ENCODE peak calls at places on chromosome 12, in five cellular contexts. C, A, D, Z and S are unnamed samples. For H3K4me1 and H3K36me3, the result is how much of the 10 kb centered on the place peaks cover.

GRCh38 chr12:77229640-77230442 is 164.5 kb upstream of the E2F7 start:
- DNase-seq in C (no peak), A (no peak), D (peak), Z (no peak), S (no peak)

GRCh38 chr12:94379479-94380113 is 80.1 kb downstream of the CEP83 start:
- DNase-seq in C (no peak), A (no peak), D (peak), Z (no peak), S (no peak)

GRCh38 chr12:132089407-132089910 is 54.7 kb downstream of the DDX51 start:
- DNase-seq in C (no peak), A (no peak), D (no peak), Z (no peak), S (no peak)

GRCh38 chr12:1870998-1871917 is 47.2 kb downstream of the CACNA2D4 start:
- DNase-seq in C (no peak), A (no peak), D (no peak), Z (no peak), S (peak)

GRCh38 chr12:51819851-51820720 is 28.4 kb downstream of the FIGNL2 start:
- DNase-seq in C (no peak), A (peak), D (peak), Z (peak), S (no peak)

GRCh38 chr12:30614031-30614430 is 81.6 kb downstream of the IPO8 start:
- DNase-seq in C (no peak), A (no peak), D (no peak), Z (no peak), S (no peak)

GRCh38 chr12:24411948-24412347 is 462.5 kb upstream of the SOX5 start:
- DNase-seq in C (no peak), A (no peak), D (no peak), Z (no peak), S (no peak)

GRCh38 chr12:31322651-31323248 is 3.2 kb downstream of the SINHCAF start:
- DNase-seq in C (no peak), A (no peak), D (peak), Z (no peak), S (no peak)

GRCh38 chr12:13749380-13749779 is 232.0 kb downstream of the GRIN2B start:
- DNase-seq in C (no peak), A (no peak), D (no peak), Z (no peak), S (no peak)

GRCh38 chr12:1807107-1807478 is 13.3 kb upstream of the LRTM2 start:
- DNase-seq in C (no peak), A (no peak), D (no peak), Z (no peak), S (no peak)

GRCh38 chr12:20963762-20964161 is 153.3 kb downstream of the SLCO1B3 start:
- DNase-seq in C (no peak), A (no peak), D (no peak), Z (no peak), S (no peak)

GRCh38 chr12:92244036-92244435 is 98.4 kb upstream of the BTG1 start:
- DNase-seq in C (no peak), A (no peak), D (no peak), Z (no peak), S (no peak)

GRCh38 chr12:153080-153746 is 60.7 kb downstream of the SLC6A12 start:
- DNase-seq in C (peak), A (peak), D (peak), Z (peak), S (no peak)

GRCh38 chr12:18428416-18428815 is 167.1 kb downstream of the PIK3C2G start:
- DNase-seq in C (no peak), A (no peak), D (peak), Z (no peak), S (no peak)

GRCh38 chr12:120209851-120210250 is 8.9 kb upstream of the RPLP0 start:
- DNase-seq in C (no peak), A (no peak), D (no peak), Z (no peak), S (no peak)

GRCh38 chr12:52699373-52699772 is 4.0 kb downstream of the KRT77 start:
- DNase-seq in C (no peak), A (no peak), D (no peak), Z (no peak), S (no peak)

GRCh38 chr12:123989168-123989567 is 16.2 kb downstream of the ZNF664 start:
- DNase-seq in C (no peak), A (no peak), D (no peak), Z (no peak), S (no peak)

GRCh38 chr12:123986374-123986920 is 13.4 kb downstream of the ZNF664 start:
- DNase-seq in C (no peak), A (no peak), D (no peak), Z (no peak), S (no peak)

GRCh38 chr12:123984903-123985302 is 11.9 kb downstream of the ZNF664 start:
- DNase-seq in C (no peak), A (no peak), D (no peak), Z (no peak), S (no peak)

GRCh38 chr12:123989753-123990152 is 16.7 kb downstream of the ZNF664 start:
- DNase-seq in C (no peak), A (no peak), D (no peak), Z (no peak), S (no peak)

DNA sequence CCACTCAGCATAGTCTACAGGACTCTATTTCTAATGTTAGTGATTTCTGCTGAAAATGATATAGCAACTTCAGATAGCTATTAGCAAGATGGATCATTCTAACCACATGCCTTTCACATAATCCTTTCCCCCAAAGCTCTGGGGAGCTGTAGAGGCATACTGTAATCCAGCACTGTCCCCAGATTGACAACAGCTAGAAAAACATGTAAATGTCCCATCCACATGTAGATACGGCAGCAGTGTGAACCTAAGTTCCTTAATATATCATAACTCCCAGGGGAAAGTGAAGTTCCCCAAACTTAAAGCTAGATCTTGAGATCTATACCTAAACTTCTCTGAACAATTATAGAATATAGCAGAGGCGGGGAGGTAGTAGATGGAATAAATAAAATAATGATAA is 14.0 kb downstream of the ZNF664 start:
- DNase-seq in C (no peak), A (no peak), D (no peak), Z (no peak), S (no peak)
- H3K4me1 ChIP-seq in C (under half), A (under half), D (under half), Z (under half), S (under half)

DNA sequence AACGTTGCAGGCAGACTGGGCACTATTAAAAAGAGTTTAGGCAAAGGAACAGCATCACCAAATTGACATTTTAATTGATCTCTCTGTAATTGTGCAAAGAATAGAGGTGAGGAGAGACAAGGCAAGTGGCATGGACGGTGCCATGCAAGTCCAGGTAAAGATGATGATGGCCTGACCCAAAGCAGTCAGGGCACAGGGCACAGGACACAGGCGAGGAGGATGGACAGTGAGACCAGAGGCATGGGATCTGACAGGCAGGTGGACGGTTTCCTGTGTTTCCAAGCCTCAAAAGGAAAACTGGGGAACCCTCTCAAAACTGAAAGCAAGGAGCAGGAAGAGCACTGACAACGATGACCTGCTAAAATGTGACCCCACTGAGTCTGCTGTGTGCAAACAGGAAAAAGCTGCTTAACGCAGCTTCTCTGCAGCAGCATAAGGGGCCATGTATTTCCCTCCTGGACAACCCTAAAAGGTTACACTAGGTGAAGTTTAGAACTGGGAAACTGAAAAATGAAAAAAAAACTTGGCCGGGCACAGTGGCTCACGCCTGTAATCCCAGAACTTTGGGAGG is 50.9 kb downstream of the CLIP1 start:
- DNase-seq in C (no peak), A (no peak), D (no peak), Z (no peak), S (no peak)
- H3K36me3 ChIP-seq in C (under half), A (half or more), D (under half), Z (half or more), S (under half)

DNA sequence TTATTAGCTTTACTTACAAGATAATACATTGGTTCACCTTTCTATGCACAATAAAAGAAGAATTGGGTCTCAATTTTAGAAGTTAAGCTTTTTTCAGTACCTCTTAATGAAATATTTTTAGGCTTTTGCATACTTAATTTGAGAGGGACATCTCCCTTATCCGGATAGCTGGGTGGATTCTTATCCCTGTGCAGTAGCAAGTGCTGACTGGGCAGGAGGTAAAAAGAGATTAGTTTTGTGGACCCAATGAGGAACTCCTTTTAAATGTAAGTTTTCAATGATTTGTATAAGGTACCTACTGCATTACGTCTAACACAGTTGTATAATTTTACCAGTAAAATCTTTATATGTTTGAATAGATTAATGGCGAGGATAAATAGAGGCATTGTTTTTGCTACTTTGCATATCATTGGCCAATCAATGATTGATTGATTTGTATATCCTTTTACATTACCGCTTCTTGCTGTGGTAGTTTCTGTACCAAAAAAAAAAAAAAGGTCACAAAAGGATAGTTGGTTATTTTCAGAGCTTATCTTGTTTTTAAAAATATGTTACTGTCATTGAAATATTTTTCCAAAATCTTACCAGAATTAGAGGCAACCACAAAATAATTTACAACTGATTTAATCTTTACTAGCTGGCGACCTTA is 2.2 kb downstream of the CPSF6 start:
- DNase-seq in C (no peak), A (no peak), D (peak), Z (no peak), S (no peak)
- H3K4me1 ChIP-seq in C (half or more), A (under half), D (under half), Z (under half), S (under half)

GRCh38 chr12:66345212-66345611 is 42.9 kb downstream of the HELB start:
- DNase-seq in C (no peak), A (no peak), D (no peak), Z (no peak), S (no peak)
- H3K36me3 ChIP-seq in C (half or more), A (half or more), D (under half), Z (under half), S (under half)

DNA sequence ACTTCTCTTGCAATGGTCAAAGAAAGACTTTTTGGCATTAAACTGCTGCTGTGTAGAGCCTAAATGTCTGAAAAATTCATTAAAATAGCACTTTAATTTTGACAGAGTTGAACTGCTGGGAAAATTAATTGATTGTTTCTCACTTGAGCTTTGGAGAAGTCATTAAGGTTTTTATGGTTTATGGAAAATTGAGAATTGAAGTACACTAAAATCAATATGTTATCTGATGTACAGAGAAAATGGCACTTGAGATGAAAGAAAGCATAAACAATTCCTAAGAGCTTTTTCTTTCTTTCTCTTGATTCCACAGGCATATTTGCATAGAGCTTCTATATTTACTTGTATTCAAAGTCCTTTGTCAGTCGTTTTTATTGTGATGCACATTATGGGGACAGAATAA is 188.5 kb upstream of the CAND1 start:
- DNase-seq in C (no peak), A (no peak), D (no peak), Z (no peak), S (no peak)
- H3K4me1 ChIP-seq in C (under half), A (under half), D (under half), Z (under half), S (under half)

GRCh38 chr12:19614601-19615442 is 175.5 kb downstream of the AEBP2 start:
- DNase-seq in C (no peak), A (no peak), D (no peak), Z (no peak), S (no peak)
- H3K36me3 ChIP-seq in C (under half), A (under half), D (under half), Z (under half), S (under half)

GRCh38 chr12:27506645-27507189 is 17.3 kb upstream of the PPFIBP1 start:
- DNase-seq in C (no peak), A (no peak), D (no peak), Z (no peak), S (no peak)
- H3K4me1 ChIP-seq in C (under half), A (under half), D (under half), Z (under half), S (under half)

DNA sequence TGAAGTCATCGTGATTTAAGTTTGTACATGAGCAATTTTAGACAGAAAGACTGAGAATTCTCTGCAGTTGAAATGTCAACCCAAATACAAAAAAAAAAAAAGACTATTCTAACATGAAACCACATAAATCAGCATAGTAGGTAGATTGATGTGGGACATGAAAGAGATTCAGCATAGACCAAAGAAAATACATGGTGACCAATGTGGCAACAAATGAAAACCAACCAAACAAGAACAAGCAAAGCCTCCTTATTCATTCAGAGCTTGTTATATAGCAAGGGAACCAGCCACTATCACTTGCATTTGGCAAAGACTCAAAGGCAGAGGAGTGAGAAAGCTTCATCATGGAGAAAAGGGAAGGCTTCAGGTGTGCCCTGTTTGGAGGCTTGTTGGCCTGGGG is 144.4 kb upstream of the TMPO start:
- DNase-seq in C (no peak), A (no peak), D (peak), Z (no peak), S (no peak)
- H3K36me3 ChIP-seq in C (under half), A (under half), D (under half), Z (under half), S (under half)

DNA sequence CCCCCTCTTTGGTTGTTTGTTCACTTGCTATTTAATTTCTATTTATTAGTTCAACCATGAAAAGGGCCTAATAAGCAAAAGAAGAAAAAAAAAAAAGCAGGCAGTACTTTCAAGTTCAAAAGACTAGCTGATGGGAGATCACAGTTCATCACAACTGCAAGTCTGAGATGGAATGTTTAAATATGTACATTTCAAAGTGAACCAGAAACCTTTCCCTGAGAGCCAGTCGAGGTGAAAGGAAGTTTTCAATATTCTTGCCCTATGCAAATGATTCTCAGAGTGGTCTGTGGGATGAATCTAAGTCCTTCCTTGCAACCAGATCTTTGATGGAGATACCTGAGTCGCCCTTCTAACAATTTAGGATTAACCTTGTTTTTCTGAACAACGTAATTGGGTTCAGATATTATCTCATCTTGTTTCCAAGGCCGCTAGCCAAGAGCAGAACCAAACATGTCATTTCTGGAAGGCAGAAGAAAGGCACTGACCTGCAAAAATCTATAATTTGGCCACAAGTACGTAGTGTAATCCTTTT is 171.3 kb upstream of the TMPO start:
- DNase-seq in C (no peak), A (no peak), D (no peak), Z (no peak), S (no peak)
- H3K4me1 ChIP-seq in C (under half), A (under half), D (under half), Z (under half), S (under half)

DNA sequence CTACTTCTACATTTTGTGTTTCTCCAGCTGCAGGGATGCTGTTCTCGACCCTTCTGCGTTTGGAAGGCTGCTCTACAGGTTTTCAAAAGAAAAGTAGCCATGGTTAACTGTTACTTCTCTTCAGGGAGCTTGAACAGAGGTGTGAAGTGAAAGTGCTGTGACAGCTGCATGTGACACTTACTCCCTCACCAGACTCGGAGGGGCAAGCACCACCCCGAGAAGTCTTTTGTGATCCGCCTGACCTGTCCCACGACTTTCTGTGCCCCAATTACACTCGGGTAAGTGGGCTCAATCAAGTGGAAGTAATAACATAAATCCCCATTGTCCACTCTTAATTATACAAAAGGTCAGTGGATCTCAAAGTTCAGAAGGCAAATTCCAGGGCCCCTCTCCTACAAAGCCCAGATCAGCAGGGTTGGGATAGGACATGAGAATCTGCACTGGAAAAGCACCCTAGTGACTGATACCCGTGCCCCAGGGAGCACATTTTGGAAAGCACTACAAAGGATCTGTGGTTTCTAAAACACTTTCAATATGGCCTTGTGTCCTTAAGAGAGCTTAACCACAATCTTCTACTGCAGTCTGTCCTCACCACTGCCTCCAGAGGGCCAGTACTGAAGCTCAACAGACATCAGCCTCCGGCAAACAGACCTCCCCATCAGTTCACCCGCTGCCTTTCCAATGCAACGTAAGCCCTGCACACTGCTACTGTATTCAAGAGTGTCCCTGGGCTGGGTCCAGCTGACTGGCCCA is 11.6 kb downstream of the FICD start:
- DNase-seq in C (no peak), A (no peak), D (peak), Z (no peak), S (no peak)
- H3K36me3 ChIP-seq in C (half or more), A (half or more), D (under half), Z (half or more), S (half or more)